ENCODE peak calls at places on chromosomes 16 and 17, in ten cellular contexts. K is cardiac muscle cell, Y is heart left ventricle, I is ovary, R is cardiac fibroblast, F is B cell, V is gastrocnemius medialis, B is body of pancreas, X is fibroblast of mammary gland, S is Peyer's patch. E is an unnamed sample.

GRCh38 chr17:77106874-77107358 is 33.9 kb upstream of the SEC14L1 start:
- DNase-seq in R (no peak), K (no peak), F (peak; percentile 46), X (no peak), V (no peak), S (no peak), Y (no peak), I (no peak), B (no peak), E (no peak)

GRCh38 chr16:58266336-58266735 is 28.5 kb downstream of the PRSS54 start:
- DNase-seq in S (no peak), F (no peak), K (no peak), B (no peak), I (no peak), Y (no peak), R (no peak), V (no peak), X (no peak), E (no peak)

GRCh38 chr17:14776791-14777190 is 475.9 kb downstream of the HS3ST3B1 start:
- DNase-seq in R (no peak), Y (no peak), X (no peak), K (no peak), S (no peak), V (no peak), F (no peak), I (no peak), B (no peak), E (no peak)

GRCh38 chr16:60929-61878 is 7.6 kb downstream of the SNRNP25 start:
- DNase-seq in B (no peak), S (peak; percentile 44), X (no peak), Y (no peak), V (no peak), K (no peak), R (no peak), I (no peak), F (no peak), E (no peak)

GRCh38 chr17:19378416-19379293 is at the start of gene MAPK7:
- DNase-seq in B (no peak), Y (no peak), S (peak; percentile 62), I (no peak), F (no peak), K (no peak), R (no peak), V (no peak), X (no peak), E (no peak)

GRCh38 chr17:31629696-31630470 is 229.2 kb downstream of the COPRS start:
- DNase-seq in S (no peak), B (no peak), F (no peak), I (no peak), V (no peak), X (peak; percentile 98), Y (no peak), R (peak; percentile 52), K (no peak), E (no peak)

GRCh38 chr17:7856081-7856791 is 1.1 kb downstream of the NAA38 start:
- DNase-seq in R (peak; percentile 81), I (peak; percentile 62), X (peak; percentile 57), B (peak; percentile 36), F (peak; percentile 39), V (no peak), S (peak; percentile 71), Y (peak; percentile 89), K (no peak), E (peak; percentile 19)

GRCh38 chr17:37729905-37730304 is 15.0 kb downstream of the HNF1B start:
- DNase-seq in R (no peak), X (no peak), I (no peak), K (no peak), F (no peak), S (no peak), Y (no peak), B (no peak), V (no peak), E (no peak)

GRCh38 chr16:86789621-86790051 is 211.3 kb downstream of the FOXL1 start:
- DNase-seq in X (no peak), I (no peak), F (peak; percentile 10), K (no peak), S (no peak), V (no peak), Y (no peak), R (peak; percentile 10), B (no peak), E (no peak)

GRCh38 chr16:88772871-88773811 is 11.9 kb downstream of the PIEZO1 start:
- DNase-seq in F (no peak), X (peak; percentile 93), B (peak; percentile 48), R (peak; percentile 87), I (peak; percentile 65), S (no peak), K (peak; percentile 85), V (no peak), Y (peak; percentile 73), E (no peak)

GRCh38 chr16:68843482-68844210 is at the start of gene TANGO6:
- DNase-seq in F (peak; percentile 89), V (peak; percentile 65), S (peak; percentile 87), B (peak; percentile 89), R (peak; percentile 82), I (peak; percentile 81), X (peak; percentile 68), K (peak; percentile 91), Y (peak; percentile 86), E (peak; percentile 88)

GRCh38 chr16:79605999-79606398 is 5.5 kb upstream of the MAF start:
- DNase-seq in R (no peak), I (no peak), K (no peak), Y (no peak), X (peak; percentile 30), F (no peak), S (no peak), B (no peak), V (no peak), E (no peak)

GRCh38 chr17:10034719-10035475 is 129.8 kb upstream of the RCVRN start:
- DNase-seq in K (no peak), B (no peak), Y (no peak), I (no peak), R (no peak), V (no peak), F (no peak), S (no peak), X (no peak), E (no peak)

DNA sequence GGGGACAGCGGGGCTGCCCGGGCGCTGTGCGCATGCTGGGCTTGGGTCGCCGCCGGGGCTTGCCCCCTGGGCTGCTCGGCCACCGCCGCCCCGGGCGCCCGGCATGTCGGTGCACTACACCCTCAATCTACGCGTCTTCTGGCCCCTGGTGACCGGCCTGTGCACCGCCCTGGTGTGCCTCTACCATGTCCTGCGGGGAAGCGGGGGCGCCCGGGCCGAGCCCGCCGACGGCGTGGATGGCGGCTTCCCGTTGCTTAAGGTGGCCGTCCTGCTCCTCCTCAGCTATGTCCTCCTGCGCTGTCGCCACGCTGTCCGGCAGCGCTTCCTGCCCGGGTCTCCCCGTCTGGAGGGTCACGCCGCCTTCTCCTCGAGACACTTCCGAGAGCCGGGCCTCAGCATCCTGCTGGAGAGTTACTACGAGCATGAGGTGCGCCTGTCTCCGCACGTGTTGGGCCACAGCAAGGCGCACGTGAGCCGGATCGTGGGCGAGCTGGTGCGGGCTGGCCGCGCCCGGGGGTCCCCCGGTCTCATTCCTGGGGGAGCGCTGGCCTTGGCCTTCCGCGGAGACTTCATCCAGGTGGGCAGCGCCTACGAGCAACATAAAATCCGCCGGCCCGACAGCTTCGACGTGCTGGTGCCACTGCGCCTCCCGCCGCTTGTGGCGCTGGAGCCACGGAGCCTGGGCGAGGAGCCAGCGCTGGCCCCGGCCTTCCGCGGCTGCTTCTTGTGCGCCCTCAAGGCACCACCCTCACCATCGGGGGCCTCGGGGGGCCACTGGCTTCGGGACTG is 789 bp downstream of the ITPRIPL2 start:
- DNase-seq in I (peak; percentile 75), B (peak; percentile 53), V (no peak), F (no peak), R (peak; percentile 70), S (peak; percentile 72), X (peak; percentile 67), K (no peak), Y (peak; percentile 78), E (no peak)
- TF ChIP-seq CTCF in I (peak; percentile 4), B (no peak), V (peak; percentile 41), F (no peak), R (no peak), S (no peak), X (no peak), K (no peak), Y (no peak), E (no peak)

GRCh38 chr17:70137451-70138230 is 31.7 kb upstream of the KCNJ2 start:
- DNase-seq in F (no peak), R (peak; percentile 94), I (peak; percentile 61), K (peak; percentile 11), V (peak; percentile 89), X (peak; percentile 97), S (no peak), Y (peak; percentile 35), B (no peak), E (no peak)
- TF ChIP-seq CTCF in F (no peak), R (no peak), I (no peak), K (no peak), V (no peak), X (no peak), S (no peak), Y (no peak), B (no peak), E (no peak)

GRCh38 chr17:78349831-78350631 is 9.8 kb downstream of the SOCS3 start:
- DNase-seq in R (no peak), B (no peak), X (no peak), K (no peak), V (no peak), I (no peak), Y (no peak), S (no peak), F (no peak), E (no peak)
- TF ChIP-seq CTCF in R (no peak), B (no peak), X (no peak), K (no peak), V (no peak), I (no peak), Y (no peak), S (no peak), F (no peak), E (no peak)

DNA sequence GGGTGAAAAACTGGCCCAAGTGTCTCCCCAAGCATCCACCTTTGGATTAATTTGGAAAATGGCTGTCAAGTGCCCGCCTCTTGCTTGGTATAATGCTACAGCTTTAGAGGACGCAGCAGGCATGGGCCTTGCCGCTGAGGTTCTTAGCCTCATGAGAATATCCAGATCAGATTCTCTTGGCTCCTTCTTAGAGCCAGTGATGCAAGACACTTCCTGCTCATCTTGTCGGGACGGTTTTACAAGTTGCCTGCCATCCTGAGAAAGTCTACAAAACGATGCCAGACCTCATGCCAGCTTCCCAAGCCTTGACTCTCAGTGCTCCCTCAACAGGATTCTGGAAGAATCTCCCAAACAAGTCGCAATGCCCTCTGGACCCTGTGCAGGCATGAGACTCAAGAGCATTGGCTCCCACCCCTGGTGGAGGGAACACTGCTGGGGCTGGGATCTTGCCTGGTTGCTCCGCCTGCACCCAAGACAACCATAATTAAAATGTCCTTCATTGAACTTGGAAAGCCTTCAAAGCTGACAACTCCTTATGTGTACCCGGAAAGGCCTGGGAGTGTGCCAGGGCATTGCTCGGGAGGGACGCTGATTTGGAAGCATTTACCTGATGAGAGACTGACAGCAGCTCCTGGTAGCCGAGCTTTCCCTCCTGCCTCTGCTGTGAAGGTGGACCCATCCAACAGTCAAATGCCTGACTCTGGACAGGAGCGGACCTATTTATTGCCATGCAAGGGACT is 25.8 kb upstream of the STH start:
- DNase-seq in X (no peak), Y (peak; percentile 63), S (no peak), R (no peak), F (no peak), K (no peak), B (peak; percentile 20), V (peak; percentile 23), I (no peak), E (no peak)
- TF ChIP-seq CTCF in X (no peak), Y (no peak), S (no peak), R (no peak), F (no peak), K (no peak), B (no peak), V (no peak), I (no peak), E (no peak)

GRCh38 chr17:68953340-68953997 is 1.7 kb downstream of the ABCA8 start:
- DNase-seq in R (peak; percentile 24), V (no peak), X (no peak), B (no peak), I (no peak), Y (no peak), K (no peak), F (no peak), S (no peak), E (no peak)
- TF ChIP-seq CTCF in R (no peak), V (no peak), X (no peak), B (no peak), I (no peak), Y (no peak), K (no peak), F (no peak), S (no peak), E (no peak)

E was measured in HL-60.